ENCODE peak calls at places on chromosome 9, in four cellular contexts. M is A549, E is WTC11, S is K562. T is an unnamed sample.

GRCh38 chr9:128503870-128504269 is 649 bp upstream of the GLE1 start:
- DNase-seq in S (no peak), M (no peak), E (no peak), T (no peak)

GRCh38 chr9:35162605-35163315 is 951 bp downstream of the UNC13B start:
- DNase-seq in S (no peak), E (no peak), M (no peak), T (no peak)

GRCh38 chr9:79166005-79166404 is 405.8 kb upstream of the TLE4 start:
- DNase-seq in E (no peak), M (peak; percentile 32), S (no peak), T (no peak)

GRCh38 chr9:38224941-38225340 is 155.9 kb upstream of the SHB start:
- DNase-seq in E (no peak), S (no peak), M (no peak), T (no peak)

GRCh38 chr9:127491516-127491915 is 40.2 kb downstream of the LRSAM1 start:
- DNase-seq in E (no peak), S (no peak), M (no peak), T (no peak)

GRCh38 chr9:90864779-90865178 is 63.2 kb downstream of the SYK start:
- DNase-seq in E (no peak), S (no peak), M (no peak), T (no peak)

GRCh38 chr9:130431536-130432303 is 13.0 kb upstream of the ASS1 start:
- DNase-seq in M (no peak), E (no peak), S (no peak), T (no peak)

GRCh38 chr9:16530669-16531461 is 339.6 kb downstream of the BNC2 start:
- DNase-seq in E (no peak), S (no peak), M (no peak), T (no peak)

GRCh38 chr9:109108318-109108717 is 11.4 kb downstream of the TMEM245 start:
- DNase-seq in S (no peak), E (no peak), M (no peak), T (no peak)

GRCh38 chr9:37206121-37206620 is 85.8 kb downstream of the ZCCHC7 start:
- DNase-seq in E (no peak), S (no peak), M (no peak), T (no peak)

GRCh38 chr9:122816163-122816867 is 12.1 kb downstream of the PDCL start:
- DNase-seq in E (no peak), M (no peak), S (no peak), T (no peak)

GRCh38 chr9:112489876-112490661 is 3.4 kb downstream of the KIAA1958 start:
- DNase-seq in M (no peak), S (no peak), E (no peak), T (peak; percentile 45)

GRCh38 chr9:13755551-13755950 is 476.1 kb upstream of the MPDZ start:
- DNase-seq in E (no peak), S (no peak), M (no peak), T (no peak)

GRCh38 chr9:121138561-121138960 is 63.1 kb downstream of the RAB14 start:
- DNase-seq in S (no peak), E (no peak), M (no peak), T (no peak)

GRCh38 chr9:130565792-130566191 is 13.6 kb upstream of the FUBP3 start:
- DNase-seq in S (no peak), E (no peak), M (no peak), T (no peak)

GRCh38 chr9:109349431-109349846 is 28.6 kb upstream of the EPB41L4B start:
- DNase-seq in S (no peak), E (no peak), M (peak; percentile 76), T (no peak)

GRCh38 chr9:113298924-113299770 is 4.0 kb downstream of the RNF183 start:
- DNase-seq in E (peak; percentile 20), S (no peak), M (no peak), T (no peak)

GRCh38 chr9:120654278-120654677 is 60.0 kb downstream of the MEGF9 start:
- DNase-seq in M (no peak), E (no peak), S (no peak), T (no peak)

GRCh38 chr9:114894801-114895433 is 35.5 kb downstream of the TNFSF8 start:
- DNase-seq in E (no peak), S (no peak), M (peak; percentile 85), T (peak; percentile 23)
- TF ChIP-seq NR3C1 in E (no peak), S (no peak), M (no peak), T (no peak)

DNA sequence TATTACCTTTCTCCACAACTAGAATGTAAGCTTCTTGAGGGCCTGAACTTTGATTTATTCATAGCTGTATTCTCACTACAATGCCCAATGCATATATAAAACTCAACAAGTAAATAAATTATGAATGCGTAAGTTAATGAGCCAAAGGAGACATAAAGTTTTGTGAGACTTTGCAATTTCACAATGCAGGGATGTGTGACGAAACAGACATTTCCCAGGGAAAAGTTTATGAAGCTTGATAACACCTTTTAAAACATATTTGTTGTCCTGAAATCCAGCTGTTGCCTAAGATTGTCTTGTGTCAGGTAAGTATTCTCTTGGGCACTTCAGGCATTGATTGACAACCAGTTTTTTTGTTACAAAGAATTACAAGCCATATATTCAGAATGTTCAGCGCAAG is 800.1 kb downstream of the BRINP1 start:
- DNase-seq in E (no peak), S (no peak), M (no peak), T (no peak)
- TF ChIP-seq NR3C1 in E (no peak), S (no peak), M (no peak), T (no peak)

DNA sequence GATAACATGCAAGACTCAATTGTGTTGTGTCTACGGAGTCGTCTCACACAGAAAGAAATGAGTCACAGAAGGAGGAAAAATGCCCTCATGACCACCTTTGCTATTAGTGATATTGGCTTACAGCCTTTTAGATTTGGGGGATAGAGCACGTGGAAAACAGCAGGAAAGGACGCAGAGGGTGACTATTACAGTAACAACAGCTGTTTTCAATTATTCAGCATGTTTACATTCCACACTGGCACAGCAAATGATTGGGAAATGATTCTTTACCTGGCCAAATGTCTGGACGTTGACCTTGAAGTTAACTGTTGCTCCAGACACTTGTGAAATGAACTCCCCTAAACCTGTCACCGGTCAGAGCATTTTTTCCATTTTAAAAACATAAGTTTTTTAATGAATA is 46.8 kb downstream of the APTX start:
- DNase-seq in M (peak; percentile 4), S (no peak), E (no peak), T (peak; percentile 27)
- TF ChIP-seq NR3C1 in M (no peak), S (no peak), E (no peak), T (no peak)

DNA sequence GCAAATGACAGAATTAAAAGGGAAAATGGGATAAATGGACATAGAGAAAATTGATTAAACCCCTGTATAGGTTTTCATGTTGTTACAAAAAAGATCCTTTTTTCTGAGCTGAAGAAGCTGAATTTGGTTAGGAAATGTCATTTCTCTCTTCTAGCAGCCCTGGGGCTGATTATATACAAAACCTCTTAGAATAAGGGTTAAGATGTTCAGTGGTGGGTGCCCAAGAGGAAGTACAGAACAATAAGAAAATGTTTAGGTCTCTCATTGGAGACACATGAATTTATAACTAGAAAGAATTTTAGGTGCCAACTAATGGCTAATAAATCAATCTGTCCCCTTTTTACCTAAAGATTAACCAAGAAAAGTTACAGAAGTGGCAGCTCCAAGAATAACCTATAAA is 14.2 kb downstream of the ABHD17B start:
- DNase-seq in E (no peak), M (no peak), S (no peak), T (no peak)
- TF ChIP-seq NR3C1 in E (no peak), M (no peak), S (no peak), T (no peak)

DNA sequence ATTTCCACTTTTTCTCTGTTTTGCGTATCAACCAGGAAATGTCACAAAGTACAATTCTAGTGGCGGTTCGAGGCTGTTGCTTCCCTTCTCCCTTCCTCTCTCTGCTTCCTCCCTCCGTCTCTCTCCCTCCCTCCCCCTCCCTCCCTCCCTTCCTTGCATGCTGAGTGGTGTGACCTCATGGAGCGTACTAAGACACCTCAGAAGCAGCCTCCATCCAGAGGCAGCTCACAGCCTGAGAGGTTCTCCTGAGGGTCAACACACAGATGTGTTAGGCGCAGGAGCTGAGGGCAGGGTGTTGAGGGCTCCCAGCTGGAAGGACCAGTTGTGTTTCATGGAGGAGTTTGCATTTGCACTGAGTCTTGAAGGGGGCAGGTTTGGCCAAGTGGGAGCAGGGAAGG is 57.7 kb downstream of the COL5A1 start:
- DNase-seq in E (no peak), M (no peak), S (no peak), T (no peak)
- TF ChIP-seq NR3C1 in E (no peak), M (no peak), S (no peak), T (no peak)

DNA sequence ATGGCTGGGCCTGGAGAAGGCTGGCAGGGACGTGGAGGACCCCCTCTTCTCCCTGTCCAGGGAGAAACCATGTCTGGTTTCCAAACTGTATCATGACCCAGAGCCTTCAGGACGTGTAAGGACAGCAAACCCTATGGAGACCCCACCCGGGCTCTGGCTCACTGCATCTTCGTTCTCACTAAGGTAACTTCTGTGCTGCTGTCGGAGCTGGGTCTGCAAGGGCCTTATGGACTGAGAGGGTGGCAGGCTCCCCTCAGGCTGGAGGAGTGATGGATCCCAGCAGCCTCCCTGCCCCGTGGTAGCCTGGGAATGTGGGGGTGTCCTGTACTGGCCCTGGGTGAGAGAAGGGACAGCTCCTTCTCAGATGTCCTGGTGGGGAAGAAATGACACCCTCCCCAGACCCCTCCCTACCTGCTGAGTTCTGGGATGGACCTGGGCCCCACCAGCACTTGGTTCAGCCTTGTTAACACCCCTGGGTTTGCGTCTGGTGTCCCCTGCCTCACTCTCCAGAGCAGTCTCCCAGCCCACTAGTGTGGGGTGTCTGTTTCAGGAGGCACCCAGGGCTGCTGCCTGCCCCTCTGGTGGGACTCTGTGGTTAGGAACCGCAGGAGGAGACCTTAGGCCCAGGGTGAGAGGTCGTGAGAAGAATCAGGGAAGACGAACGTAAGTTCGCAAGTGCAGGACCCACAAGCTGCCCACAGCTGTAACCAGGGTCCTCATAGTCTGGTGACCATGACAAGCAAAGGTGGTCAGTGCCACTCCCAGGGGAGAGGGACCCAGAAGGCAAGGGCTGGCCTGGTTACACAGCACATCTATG is 6.6 kb downstream of the SPATA31E1 start:
- DNase-seq in M (no peak), E (no peak), S (no peak), T (no peak)
- TF ChIP-seq NR3C1 in M (no peak), E (no peak), S (no peak), T (no peak)

GRCh38 chr9:136119259-136120118 is 814 bp upstream of the TMEM250 start:
- DNase-seq in M (peak; percentile 68), S (peak; percentile 74), E (peak; percentile 55), T (peak; percentile 82)
- TF ChIP-seq NR3C1 in M (no peak), S (no peak), E (no peak), T (no peak)

GRCh38 chr9:96391021-96391765 is 7.7 kb upstream of the SLC35D2 start:
- DNase-seq in M (peak; percentile 44), S (no peak), E (no peak), T (peak; percentile 96)
- TF ChIP-seq NR3C1 in M (no peak), S (no peak), E (no peak), T (no peak)

GRCh38 chr9:93657331-93658111 is 81.1 kb downstream of the PHF2 start:
- DNase-seq in E (peak; percentile 1), M (no peak), S (no peak), T (no peak)
- TF ChIP-seq NR3C1 in E (no peak), M (no peak), S (no peak), T (no peak)

T was measured in HepG2.